ENCODE peak calls at places on chromosomes 4 and X, in four cellular contexts. M is WTC11, Z is endothelial cell of umbilical vein, H is SK-N-SH. V is an unnamed sample.

GRCh38 chr4:17517664-17518063 is 2.7 kb downstream of the CLRN2 start:
- DNase-seq in Z (no peak), M (no peak), H (no peak), V (no peak)

GRCh38 chr4:155735506-155735905 is 23.3 kb upstream of the GUCY1B1 start:
- DNase-seq in H (no peak), Z (peak), M (no peak), V (no peak)

GRCh38 chr4:76758290-76758882 is 139.6 kb downstream of the SOWAHB start:
- DNase-seq in H (peak), M (no peak), Z (peak), V (peak)

GRCh38 chr4:177673980-177674504 is 231.8 kb upstream of the AGA start:
- DNase-seq in M (no peak), H (no peak), Z (no peak), V (no peak)

GRCh38 chr4:1693131-1693896 is 9.2 kb upstream of the FAM53A start:
- DNase-seq in Z (peak), M (peak), H (peak), V (peak)

GRCh38 chr4:182906786-182907185 is 10.4 kb downstream of the DCTD start:
- DNase-seq in M (no peak), H (no peak), Z (no peak), V (no peak)

GRCh38 chrX:16785247-16786138 is 773 bp upstream of the TXLNG start:
- DNase-seq in H (peak), Z (no peak), M (no peak), V (no peak)

GRCh38 chr4:8182858-8183725 is 16.0 kb upstream of the SH3TC1 start:
- DNase-seq in Z (peak), H (no peak), M (no peak), V (no peak)

GRCh38 chr4:74630551-74630950 is 163.8 kb downstream of the BTC start:
- DNase-seq in Z (no peak), H (no peak), M (no peak), V (no peak)

GRCh38 chr4:168098257-168098717 is 6.0 kb downstream of the ANXA10 start:
- DNase-seq in Z (peak), M (no peak), H (no peak), V (no peak)

GRCh38 chrX:21943460-21944135 is 3.1 kb downstream of the SMS start:
- DNase-seq in M (no peak), Z (peak), H (no peak), V (peak)

GRCh38 chrX:134543201-134543797 is 83.3 kb downstream of the HPRT1 start:
- DNase-seq in M (no peak), Z (peak), H (no peak), V (no peak)

GRCh38 chr4:41994461-41994860 is 4.1 kb downstream of the SLC30A9 start:
- DNase-seq in H (no peak), Z (no peak), M (no peak), V (peak)
- TF ChIP-seq CTCF in H (peak), Z (no peak), M (no peak), V (peak)

DNA sequence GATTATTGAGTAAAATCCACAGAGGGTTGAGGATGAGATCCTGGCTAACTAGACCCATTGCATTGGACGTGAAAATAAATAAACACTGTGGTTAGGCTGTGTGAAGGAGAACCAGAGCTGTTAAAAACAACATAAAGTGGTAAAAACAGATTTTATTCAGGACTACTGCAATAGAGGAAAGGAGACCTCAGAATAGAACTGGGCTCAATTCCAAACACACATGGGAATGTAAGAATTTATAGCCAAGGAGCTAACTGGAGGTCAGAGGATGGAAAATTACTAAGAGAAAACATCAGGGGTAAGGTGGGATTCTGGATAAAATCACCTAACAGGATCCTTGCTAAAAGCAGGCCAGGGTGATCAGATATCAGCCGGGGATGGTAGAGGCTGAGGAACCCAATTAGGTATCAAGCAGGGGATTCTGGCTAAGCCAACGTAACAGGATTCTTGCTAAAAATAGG is 112.4 kb downstream of the RNF150 start:
- DNase-seq in M (no peak), Z (peak), H (no peak), V (no peak)
- TF ChIP-seq MAX in M (no peak), Z (no peak), H (no peak), V (no peak)

GRCh38 chrX:99887918-99888317 is 522.2 kb downstream of the PCDH19 start:
- DNase-seq in H (no peak), M (no peak), Z (no peak), V (no peak)
- TF ChIP-seq CTCF in H (no peak), M (no peak), Z (no peak), V (no peak)

DNA sequence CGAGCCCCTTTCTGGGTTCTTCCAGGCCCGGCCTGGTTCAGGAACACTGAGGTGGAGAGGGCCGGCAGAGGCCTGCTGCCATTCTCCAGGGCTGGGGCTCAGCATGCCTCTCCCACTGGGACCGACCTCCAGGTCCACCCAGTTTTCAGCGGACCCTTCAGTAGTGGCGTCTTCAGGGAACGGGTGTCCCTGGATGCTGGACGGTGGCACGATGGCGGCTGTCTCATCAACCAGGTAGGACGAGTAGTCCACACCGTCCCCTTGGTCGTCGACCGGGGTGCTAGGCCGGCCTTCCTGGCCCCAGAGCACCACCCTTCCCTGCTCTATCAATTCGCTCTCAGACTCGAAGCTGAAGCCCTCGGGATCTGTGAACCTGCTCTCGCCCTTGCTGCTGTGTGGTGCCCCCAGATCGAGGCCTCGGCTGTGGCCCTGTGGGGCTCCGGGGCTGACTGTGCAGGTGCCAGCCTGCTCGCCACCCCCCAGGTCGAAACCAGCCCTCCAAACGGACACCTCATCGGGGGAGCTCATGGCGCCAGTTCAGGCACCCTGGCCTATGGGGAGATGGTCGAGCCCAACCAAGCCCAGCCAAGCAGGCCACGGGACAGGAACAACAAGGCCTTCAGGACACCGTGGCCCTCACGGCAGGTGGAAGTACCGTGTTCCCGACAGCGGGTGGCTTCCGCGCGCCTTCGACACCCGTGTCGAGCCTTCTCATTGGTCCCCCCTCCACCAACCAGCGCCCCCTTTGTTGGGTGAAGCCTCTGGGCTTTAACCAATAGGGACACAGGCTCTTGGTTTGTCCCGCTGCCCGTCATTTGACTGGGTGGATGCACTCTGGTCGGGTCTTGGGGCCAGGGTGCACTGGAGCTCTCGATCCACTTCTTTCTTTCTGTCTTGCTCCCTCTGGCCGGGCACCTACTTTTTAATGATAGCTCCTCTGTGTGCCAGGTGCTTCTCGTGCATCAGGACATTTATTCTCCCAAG is 814 bp upstream of the LOC101059915 start:
- DNase-seq in H (no peak), Z (no peak), M (no peak), V (no peak)
- TF ChIP-seq MAX in H (no peak), Z (no peak), M (no peak), V (no peak)

GRCh38 chr4:61374612-61374920 is 174.4 kb downstream of the ADGRL3 start:
- DNase-seq in Z (no peak), H (no peak), M (no peak), V (no peak)
- TF ChIP-seq CTCF in Z (no peak), H (no peak), M (no peak), V (no peak)

GRCh38 chrX:12971282-12972003 is 3.5 kb upstream of the TMSB4X start:
- DNase-seq in Z (no peak), M (no peak), H (no peak), V (no peak)
- TF ChIP-seq MAX in Z (no peak), M (no peak), H (no peak), V (no peak)

GRCh38 chr4:189786447-189786846 is 154.2 kb upstream of the FRG1 start:
- DNase-seq in Z (no peak), M (no peak), H (no peak), V (no peak)

GRCh38 chr4:189787216-189788031 is 153.2 kb upstream of the FRG1 start:
- DNase-seq in H (no peak), Z (no peak), M (no peak), V (no peak)

GRCh38 chr4:189784651-189785050 is 156.0 kb upstream of the FRG1 start:
- DNase-seq in M (no peak), Z (no peak), H (no peak), V (no peak)

DNA sequence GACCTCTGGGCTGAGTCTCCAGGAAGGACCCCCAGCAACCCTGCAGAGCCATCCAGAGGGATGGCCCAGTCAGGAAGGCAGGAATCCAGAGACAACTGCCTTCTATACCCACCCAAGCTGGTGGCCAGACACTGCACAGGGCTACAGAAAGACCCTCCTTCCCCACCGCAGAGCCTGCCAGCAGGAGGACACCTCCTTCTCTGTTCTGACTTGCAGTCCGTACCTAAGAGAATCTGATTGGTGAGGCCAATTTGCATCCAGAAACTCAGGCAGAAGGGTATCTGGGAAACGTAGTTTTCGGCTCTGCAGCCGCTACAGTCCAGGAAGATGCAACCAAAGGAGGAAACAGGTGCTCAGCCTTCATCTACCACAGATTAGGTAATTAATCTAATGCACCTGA is 155.4 kb upstream of the FRG1 start:
- DNase-seq in H (no peak), M (peak), Z (no peak), V (no peak)
- TF ChIP-seq CTCF in H (no peak), M (no peak), Z (no peak), V (no peak)

DNA sequence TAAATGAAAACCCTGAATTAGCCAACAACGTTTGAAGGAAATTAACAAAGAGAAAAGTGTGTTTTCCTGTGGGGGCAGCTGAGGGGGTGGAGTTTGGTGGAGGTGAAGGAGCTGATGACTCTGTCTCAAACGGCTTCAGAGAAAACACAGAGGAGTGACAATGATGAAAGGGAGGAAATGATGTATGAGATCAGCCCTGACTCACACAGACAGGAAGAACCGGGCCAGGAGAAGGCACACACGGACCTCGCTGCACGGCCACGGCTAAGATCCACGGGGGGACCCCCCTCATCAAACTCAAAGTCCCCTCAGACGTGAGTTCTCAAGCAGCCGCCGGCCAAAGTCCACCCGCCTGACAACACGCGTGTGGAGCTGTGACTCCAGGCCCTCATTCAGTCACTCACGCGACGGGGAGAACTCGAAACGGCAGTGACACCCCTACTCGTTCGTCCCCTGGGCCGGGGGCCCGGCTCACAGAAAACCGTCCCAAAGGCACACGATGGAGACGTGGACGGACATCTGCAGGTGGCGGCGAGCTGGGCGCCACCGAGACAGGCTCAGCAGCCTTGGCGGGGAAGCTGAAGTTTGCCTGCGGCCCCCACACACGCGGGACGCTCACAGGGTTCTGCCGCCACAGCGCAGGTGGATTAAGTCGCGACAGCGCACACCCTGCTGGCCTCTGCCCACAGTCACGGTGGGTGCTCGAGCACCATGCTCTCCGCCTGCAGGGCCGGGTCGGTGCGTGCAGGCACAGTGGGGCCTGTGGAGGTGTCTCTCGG is 28.8 kb downstream of the PPP2R3B start:
- DNase-seq in M (no peak), H (no peak), Z (peak), V (peak)
- TF ChIP-seq MAX in M (no peak), H (no peak), Z (no peak), V (no peak)

DNA sequence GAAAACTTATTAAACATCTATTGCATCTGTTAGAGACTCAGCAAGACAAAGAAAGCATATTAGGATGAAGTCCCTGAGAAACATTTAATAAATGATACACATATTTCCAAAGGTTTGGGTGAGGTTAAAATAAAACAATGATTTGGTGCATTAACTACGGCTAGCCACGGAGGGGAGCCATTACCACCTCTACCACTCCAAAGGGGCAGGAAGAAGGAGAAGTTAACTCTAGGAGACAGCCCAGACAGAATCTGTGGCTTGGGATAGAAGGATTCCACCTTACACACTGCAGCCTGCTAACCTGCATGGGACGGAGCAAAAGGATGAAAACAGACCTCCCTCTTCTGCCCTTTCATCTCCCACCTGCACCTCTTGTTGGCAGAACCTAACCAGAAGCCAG is 189.1 kb upstream of the C1QTNF7 start:
- DNase-seq in Z (peak), H (peak), M (peak), V (peak)
- TF ChIP-seq CTCF in Z (peak), H (peak), M (peak), V (peak)

V was measured in NB4.